ENCODE peak calls at places on chromosome 9, in six cellular contexts. P, G, K, Q, Z and Y are unnamed samples.
A peak's percentile ranks its signal among the peaks of the same experiment; 100 is the strongest.

GRCh38 chr9:13719981-13720380 is 440.5 kb upstream of the MPDZ start:
- DNase-seq in G (no peak), Q (peak; percentile 12), P (no peak), Z (no peak), K (peak; percentile 87), Y (no peak)

GRCh38 chr9:109295475-109296110 is 25.3 kb downstream of the EPB41L4B start:
- DNase-seq in K (no peak), G (no peak), P (no peak), Z (no peak), Q (no peak), Y (no peak)

GRCh38 chr9:106286249-106286648 is 576.7 kb upstream of the ZNF462 start:
- DNase-seq in P (no peak), K (no peak), Q (peak; percentile 3), G (no peak), Z (no peak), Y (no peak)

GRCh38 chr9:108019821-108020220 is 530.3 kb upstream of the KLF4 start:
- DNase-seq in G (no peak), P (no peak), Z (no peak), Q (no peak), K (no peak), Y (no peak)

GRCh38 chr9:134657666-134658377 is 16.2 kb downstream of the COL5A1 start:
- DNase-seq in G (no peak), Q (no peak), P (no peak), Z (no peak), K (no peak), Y (no peak)

GRCh38 chr9:137048655-137049543 is 2.9 kb upstream of the NPDC1 start:
- DNase-seq in P (no peak), Z (no peak), G (no peak), Q (no peak), K (no peak), Y (no peak)

GRCh38 chr9:133003671-133004090 is 25.2 kb downstream of the GFI1B start:
- DNase-seq in G (no peak), P (no peak), Q (no peak), K (no peak), Z (no peak), Y (no peak)

GRCh38 chr9:98326402-98327248 is 71.2 kb upstream of the TBC1D2 start:
- DNase-seq in Z (no peak), P (no peak), G (no peak), Q (no peak), K (no peak), Y (peak; percentile 32)

GRCh38 chr9:123685489-123686083 is 244.3 kb downstream of the DENND1A start:
- DNase-seq in P (no peak), G (no peak), Z (no peak), K (no peak), Q (no peak), Y (no peak)

GRCh38 chr9:83981126-83981871 is 694 bp downstream of the RMI1 start:
- DNase-seq in Q (peak; percentile 51), P (no peak), G (no peak), Z (no peak), K (peak; percentile 33), Y (no peak)

GRCh38 chr9:107175039-107175438 is 108.0 kb upstream of the RAD23B start:
- DNase-seq in G (no peak), P (no peak), K (peak; percentile 20), Z (no peak), Q (no peak), Y (no peak)

GRCh38 chr9:71130521-71130920 is 9.1 kb upstream of the TRPM3 start:
- DNase-seq in Q (no peak), G (no peak), K (no peak), P (no peak), Z (no peak), Y (no peak)

GRCh38 chr9:38362912-38363588 is 29.5 kb upstream of the ALDH1B1 start:
- DNase-seq in K (peak; percentile 63), Q (peak; percentile 77), G (no peak), Z (peak; percentile 7), P (peak; percentile 2), Y (peak; percentile 34)

GRCh38 chr9:114989600-114990410 is 59.4 kb upstream of the TNFSF8 start:
- DNase-seq in K (no peak), Q (no peak), G (no peak), Z (peak; percentile 29), P (peak; percentile 66), Y (no peak)